ENCODE peak calls at places on chromosomes 3 and 15, in ten cellular contexts. D, H, S, O, X, N, R, F, K and M are unnamed samples.

GRCh38 chr3:71395927-71396695 is 187.4 kb downstream of the FOXP1 start:
- DNase-seq in D (peak), X (no peak), H (no peak), N (no peak), O (no peak), R (no peak), K (peak), F (no peak), S (no peak), M (no peak)

GRCh38 chr3:134590766-134591165 is 60.1 kb downstream of the KY start:
- DNase-seq in O (no peak), N (no peak), F (no peak), K (no peak), D (no peak), S (no peak), X (no peak), H (no peak), R (no peak), M (no peak)

GRCh38 chr15:89660556-89660955 is 5.3 kb upstream of the KIF7 start:
- DNase-seq in F (no peak), D (no peak), S (no peak), H (no peak), N (no peak), X (no peak), K (no peak), R (peak), O (no peak), M (no peak)

GRCh38 chr3:50238549-50239026 is 2.6 kb downstream of the GNAI2 start:
- DNase-seq in F (peak), R (peak), H (peak), D (peak), S (peak), K (no peak), O (peak), X (peak), N (peak), M (peak)

GRCh38 chr15:77419050-77419835 is 661 bp downstream of the PEAK1 start:
- DNase-seq in D (peak), R (peak), K (peak), H (peak), F (peak), X (peak), N (peak), S (peak), O (peak), M (peak)

GRCh38 chr15:38941399-38941953 is 376.9 kb upstream of the RASGRP1 start:
- DNase-seq in D (no peak), N (no peak), H (no peak), X (no peak), F (no peak), S (no peak), R (no peak), O (no peak), K (no peak), M (peak)

GRCh38 chr15:58314593-58315216 is 117.1 kb upstream of the LIPC start:
- DNase-seq in S (no peak), O (no peak), F (no peak), N (no peak), D (no peak), H (no peak), X (no peak), R (no peak), K (no peak), M (no peak)

GRCh38 chr15:34647569-34648334 is 64.3 kb upstream of the GOLGA8B start:
- DNase-seq in K (peak), R (no peak), X (peak), N (no peak), S (peak), O (no peak), F (no peak), H (no peak), D (peak), M (no peak)

GRCh38 chr3:50503504-50503903 is at the start of gene CACNA2D2:
- DNase-seq in R (no peak), X (peak), N (peak), H (peak), F (no peak), O (peak), D (peak), K (peak), S (peak), M (peak)

GRCh38 chr3:16061491-16061890 is 113.0 kb upstream of the GALNT15 start:
- DNase-seq in D (no peak), S (no peak), R (no peak), X (no peak), F (no peak), N (no peak), H (no peak), O (no peak), K (no peak), M (no peak)

GRCh38 chr15:65738649-65739048 is 53.4 kb downstream of the DENND4A start:
- DNase-seq in R (no peak), H (no peak), D (no peak), O (no peak), F (no peak), K (no peak), S (no peak), X (no peak), N (no peak), M (no peak)

GRCh38 chr15:85810075-85810474 is 15.3 kb upstream of the KLHL25 start:
- DNase-seq in S (no peak), K (no peak), N (no peak), O (no peak), X (no peak), R (no peak), F (peak), H (no peak), D (no peak), M (no peak)

GRCh38 chr3:102136183-102136582 is 286.9 kb downstream of the NFKBIZ start:
- DNase-seq in D (no peak), O (no peak), S (no peak), K (no peak), R (no peak), H (no peak), F (no peak), N (no peak), X (no peak), M (no peak)

GRCh38 chr3:196044513-196044912 is 37.4 kb downstream of the TFRC start:
- DNase-seq in R (no peak), F (no peak), N (no peak), K (no peak), X (no peak), O (no peak), H (no peak), S (no peak), D (no peak), M (no peak)

GRCh38 chr15:90286678-90287077 is 21.2 kb downstream of the NGRN start:
- DNase-seq in R (no peak), H (no peak), K (peak), O (no peak), N (no peak), X (no peak), D (no peak), F (peak), S (peak), M (no peak)

GRCh38 chr3:29183346-29184087 is 97.4 kb upstream of the RBMS3 start:
- DNase-seq in O (no peak), H (no peak), S (no peak), F (no peak), K (no peak), R (no peak), N (no peak), X (no peak), D (no peak), M (no peak)

GRCh38 chr15:36682091-36682490 is 102.7 kb downstream of the CDIN1 start:
- DNase-seq in N (no peak), S (no peak), H (no peak), R (no peak), F (no peak), O (no peak), K (peak), X (no peak), D (no peak), M (no peak)

GRCh38 chr15:29934251-29934650 is 112.0 kb upstream of the TJP1 start:
- DNase-seq in X (no peak), D (no peak), R (no peak), N (no peak), K (no peak), F (no peak), O (no peak), S (no peak), H (no peak), M (no peak)

GRCh38 chr3:73365756-73366397 is 258.9 kb downstream of the PDZRN3 start:
- DNase-seq in S (peak), H (peak), R (peak), D (peak), X (peak), K (no peak), O (peak), N (peak), F (peak), M (no peak)

GRCh38 chr3:164030194-164030593 is 1048.1 kb downstream of the SI start:
- DNase-seq in K (no peak), O (no peak), R (no peak), D (no peak), H (no peak), S (no peak), X (no peak), N (no peak), F (no peak), M (no peak)

GRCh38 chr3:12489832-12490231 is 5.6 kb downstream of the TSEN2 start:
- DNase-seq in H (no peak), N (no peak), X (no peak), O (no peak), D (no peak), K (no peak), S (no peak), R (no peak), F (no peak), M (no peak)

GRCh38 chr3:23888617-23889228 is 28.1 kb downstream of the NKIRAS1 start:
- DNase-seq in K (peak), O (no peak), H (no peak), S (no peak), F (no peak), X (no peak), N (no peak), D (peak), R (no peak), M (no peak)

GRCh38 chr3:42654331-42655201 is 1.1 kb downstream of the ZBTB47 start:
- DNase-seq in H (peak), S (peak), O (peak), N (no peak), X (peak), D (no peak), K (peak), R (peak), F (peak), M (no peak)

GRCh38 chr3:107795514-107796094 is 272.8 kb downstream of the BBX start:
- DNase-seq in H (no peak), X (no peak), N (no peak), O (no peak), K (no peak), D (no peak), R (no peak), S (no peak), F (no peak), M (no peak)

GRCh38 chr15:45026646-45027045 is 3.7 kb downstream of the SORD start:
- DNase-seq in H (no peak), O (no peak), X (no peak), D (no peak), F (no peak), N (no peak), S (no peak), K (no peak), R (no peak), M (no peak)

GRCh38 chr3:33886015-33886414 is 87.6 kb downstream of the PDCD6IP start:
- DNase-seq in F (no peak), N (no peak), H (no peak), S (no peak), R (no peak), K (no peak), D (no peak), X (no peak), O (no peak), M (no peak)

GRCh38 chr3:104180906-104181305 is 1185.8 kb upstream of the ALCAM start:
- DNase-seq in X (no peak), K (no peak), F (no peak), R (no peak), D (no peak), O (no peak), S (no peak), H (no peak), N (no peak), M (no peak)

GRCh38 chr3:60552581-60552980 is 698.7 kb downstream of the FHIT start:
- DNase-seq in X (no peak), K (no peak), S (no peak), O (no peak), F (no peak), N (no peak), R (no peak), D (no peak), H (no peak), M (no peak)

GRCh38 chr3:119343719-119344118 is 49.5 kb downstream of the ARHGAP31 start:
- DNase-seq in K (no peak), S (no peak), H (no peak), O (no peak), R (no peak), N (no peak), D (no peak), F (no peak), X (no peak), M (no peak)

GRCh38 chr3:69660631-69661030 is 78.6 kb upstream of the MITF start:
- DNase-seq in S (no peak), N (no peak), O (no peak), X (no peak), K (no peak), D (no peak), F (no peak), H (no peak), R (no peak), M (no peak)

GRCh38 chr3:107142171-107142570 is 235.1 kb upstream of the CCDC54 start:
- DNase-seq in O (no peak), H (no peak), R (no peak), D (no peak), S (no peak), K (no peak), N (no peak), X (no peak), F (no peak), M (no peak)

GRCh38 chr15:31472636-31473383 is 146.2 kb downstream of the KLF13 start:
- DNase-seq in F (peak), D (no peak), N (no peak), R (peak), H (no peak), S (no peak), X (no peak), K (no peak), O (peak), M (no peak)

GRCh38 chr3:120147072-120147871 is 53.0 kb upstream of the GSK3B start:
- DNase-seq in N (peak), O (no peak), F (no peak), K (peak), H (no peak), D (no peak), X (no peak), S (peak), R (no peak), M (peak)

GRCh38 chr3:29416514-29416913 is 135.6 kb downstream of the RBMS3 start:
- DNase-seq in R (no peak), O (no peak), S (no peak), F (no peak), X (no peak), K (no peak), N (no peak), D (no peak), H (no peak), M (no peak)

GRCh38 chr3:194425399-194425798 is 26.3 kb upstream of the GP5 start:
- DNase-seq in R (no peak), O (no peak), D (no peak), S (no peak), N (no peak), F (no peak), H (no peak), X (no peak), K (no peak), M (no peak)

GRCh38 chr3:38450853-38451252 is 2.8 kb upstream of the ACVR2B start:
- DNase-seq in F (no peak), K (no peak), O (no peak), X (no peak), S (no peak), R (no peak), N (no peak), H (peak), D (no peak), M (no peak)

GRCh38 chr3:38454884-38455638 is 1.4 kb downstream of the ACVR2B start:
- DNase-seq in O (peak), S (peak), R (peak), H (peak), F (peak), X (peak), D (peak), N (peak), K (peak), M (peak)

GRCh38 chr3:38454179-38454883 is 641 bp downstream of the ACVR2B start:
- DNase-seq in H (peak), N (peak), D (no peak), O (peak), S (peak), F (no peak), K (peak), R (peak), X (no peak), M (peak)

GRCh38 chr3:38453914-38454178 is 156 bp downstream of the ACVR2B start:
- DNase-seq in X (no peak), S (no peak), D (no peak), R (no peak), N (no peak), K (no peak), H (no peak), O (no peak), F (no peak), M (no peak)

DNA sequence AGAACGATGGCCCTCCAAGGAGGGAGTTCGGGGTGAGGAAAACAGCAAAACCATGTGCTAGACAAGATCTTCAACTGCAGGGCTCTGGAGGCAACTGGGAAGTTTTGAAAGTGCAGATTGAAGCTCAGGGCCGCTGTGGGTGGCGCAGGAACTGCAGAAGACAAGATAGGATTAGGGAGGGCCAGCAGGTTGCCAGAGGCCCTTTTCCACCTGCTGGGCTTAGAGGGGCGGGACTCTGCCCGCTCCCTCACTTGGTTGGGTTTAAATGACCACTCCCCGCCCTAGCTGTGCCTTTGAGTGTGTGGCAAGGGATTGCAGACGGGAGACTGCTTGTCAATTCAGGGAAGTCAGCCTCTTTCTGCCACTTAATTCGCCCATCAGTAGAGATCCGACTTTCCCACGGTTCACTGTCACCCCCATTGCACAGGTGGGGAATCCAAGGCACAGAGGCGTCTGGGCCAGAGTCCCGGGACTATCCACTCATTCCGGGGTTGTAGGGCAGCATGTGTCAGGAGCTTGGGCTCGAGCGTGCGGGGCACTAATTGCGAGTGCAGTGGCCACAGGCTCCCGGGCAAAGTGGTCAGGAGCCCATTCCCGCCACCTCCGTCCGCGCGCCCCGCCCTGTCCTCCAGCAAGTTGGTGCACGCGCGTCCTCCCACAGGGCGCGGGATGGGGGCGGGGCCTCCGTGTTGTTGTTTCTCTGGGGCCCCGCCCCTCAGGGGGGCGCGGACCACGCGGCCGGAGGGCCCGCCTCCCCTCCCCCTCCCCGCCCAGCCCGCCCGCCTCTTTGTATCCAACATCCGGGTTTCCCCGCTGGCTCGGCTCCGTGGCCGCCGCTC is at the start of gene ACVR2B:
- DNase-seq in X (peak), H (peak), K (peak), S (peak), R (peak), O (peak), D (peak), N (peak), F (peak), M (peak)
- TF ChIP-seq POLR2A in X (no peak), H (no peak), K (no peak), S (no peak), R (no peak), O (no peak), D (no peak), N (no peak), F (peak), M (peak)

GRCh38 chr15:87570186-87570585 is 686.4 kb downstream of the NTRK3 start:
- DNase-seq in R (no peak), S (no peak), X (no peak), D (no peak), H (no peak), K (no peak), N (no peak), F (no peak), O (no peak), M (no peak)
- H3K4me3 ChIP-seq in R (no peak), S (no peak), X (no peak), D (no peak), H (no peak), K (no peak), N (no peak), F (no peak), O (peak), M (no peak)

DNA sequence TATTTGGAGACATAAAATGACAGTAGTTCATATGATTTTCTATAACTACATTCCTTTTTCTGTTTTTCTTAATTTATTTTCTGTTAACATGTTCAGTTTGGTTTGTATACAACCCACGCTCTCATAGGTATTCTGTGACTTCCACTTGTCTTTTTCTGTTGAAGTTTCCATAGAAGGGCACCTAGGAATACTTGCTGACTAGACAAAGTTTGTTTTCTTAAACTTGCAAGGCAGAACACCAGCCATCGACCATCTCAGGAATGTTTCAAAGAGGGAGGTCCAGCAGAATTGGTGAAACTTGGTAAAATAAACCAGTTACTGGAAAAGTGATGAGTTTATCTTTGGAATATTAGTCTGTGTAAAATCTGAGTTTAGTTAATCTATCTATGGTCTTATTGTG is 403.2 kb upstream of the CADM2 start:
- DNase-seq in R (no peak), X (no peak), O (no peak), F (no peak), H (no peak), N (no peak), D (no peak), K (no peak), S (no peak), M (no peak)
- TF ChIP-seq POLR2A in R (no peak), X (no peak), O (no peak), F (no peak), H (no peak), N (no peak), D (no peak), K (no peak), S (no peak), M (no peak)

GRCh38 chr15:75177360-75178071 is 24.2 kb upstream of the C15orf39 start:
- DNase-seq in D (no peak), K (peak), X (no peak), F (no peak), R (no peak), H (no peak), O (peak), S (no peak), N (no peak), M (no peak)

GRCh38 chr15:75178171-75178937 is 23.3 kb upstream of the C15orf39 start:
- DNase-seq in N (no peak), R (no peak), X (peak), D (peak), K (peak), S (peak), O (peak), F (no peak), H (peak), M (peak)

GRCh38 chr15:75181780-75182179 is 19.9 kb upstream of the C15orf39 start:
- DNase-seq in F (no peak), K (no peak), X (no peak), O (peak), D (no peak), R (no peak), N (no peak), H (no peak), S (no peak), M (no peak)

GRCh38 chr15:75179773-75180140 is 21.9 kb upstream of the C15orf39 start:
- DNase-seq in K (no peak), N (no peak), F (no peak), X (no peak), S (no peak), H (no peak), R (no peak), D (no peak), O (no peak), M (no peak)

GRCh38 chr15:75178938-75179772 is 22.5 kb upstream of the C15orf39 start:
- DNase-seq in F (no peak), H (no peak), R (no peak), K (no peak), O (no peak), N (no peak), X (no peak), S (no peak), D (no peak), M (no peak)
- H3K4me3 ChIP-seq in F (no peak), H (peak), R (peak), K (peak), O (peak), N (peak), X (peak), S (no peak), D (peak), M (no peak)

GRCh38 chr3:184595726-184596125 is 34.1 kb downstream of the EPHB3 start:
- DNase-seq in X (no peak), H (no peak), D (no peak), F (no peak), O (peak), N (no peak), S (no peak), R (no peak), K (peak), M (no peak)
- TF ChIP-seq POLR2A in X (no peak), H (no peak), D (no peak), F (no peak), O (no peak), N (no peak), S (no peak), R (no peak), K (no peak), M (no peak)